ENCODE peak calls at places on chromosomes 12 and 14, in four cellular contexts. V, N, G and S are unnamed samples.

GRCh38 chr12:17216156-17216555 is 610.2 kb upstream of the LMO3 start:
- DNase-seq in V (no peak), N (no peak), G (no peak), S (no peak)

GRCh38 chr14:69055125-69055524 is 76.0 kb upstream of the ACTN1 start:
- DNase-seq in V (no peak), N (no peak), G (peak; percentile 91), S (no peak)

GRCh38 chr14:63361790-63362189 is 43.1 kb upstream of the GPHB5 start:
- DNase-seq in V (no peak), N (no peak), G (no peak), S (no peak)

GRCh38 chr14:86334355-86334754 is 804.4 kb downstream of the FLRT2 start:
- DNase-seq in V (no peak), N (no peak), G (no peak), S (no peak)

GRCh38 chr12:47903927-47904646 is 707 bp downstream of the VDR start:
- DNase-seq in V (no peak), N (peak; percentile 49), G (peak; percentile 77), S (no peak)

GRCh38 chr12:130617219-130617618 is 98.9 kb downstream of the RIMBP2 start:
- DNase-seq in V (no peak), N (no peak), G (no peak), S (no peak)

GRCh38 chr14:76768201-76768656 is 7.0 kb downstream of the VASH1 start:
- DNase-seq in V (no peak), N (no peak), G (no peak), S (no peak)

GRCh38 chr12:3228587-3228986 is 151.4 kb downstream of the TSPAN9 start:
- DNase-seq in V (no peak), N (no peak), G (no peak), S (no peak)

GRCh38 chr14:52844262-52845060 is 53.1 kb upstream of the GNPNAT1 start:
- DNase-seq in V (no peak), N (no peak), G (no peak), S (no peak)

GRCh38 chr14:51283402-51283825 is 43.4 kb downstream of the TMX1 start:
- DNase-seq in V (peak; percentile 74), N (no peak), G (peak; percentile 92), S (no peak)

GRCh38 chr14:39946796-39947195 is 514.6 kb upstream of the FBXO33 start:
- DNase-seq in V (no peak), N (no peak), G (no peak), S (no peak)

GRCh38 chr14:71956920-71957563 is 24.8 kb downstream of the RGS6 start:
- DNase-seq in V (no peak), N (no peak), G (no peak), S (no peak)

GRCh38 chr14:70013269-70013873 is 134.2 kb downstream of the SMOC1 start:
- DNase-seq in V (no peak), N (no peak), G (no peak), S (peak; percentile 72)

GRCh38 chr14:96252323-96253052 is 3.5 kb upstream of the BDKRB1 start:
- DNase-seq in V (no peak), N (no peak), G (no peak), S (no peak)

GRCh38 chr12:116319316-116319715 is 41.8 kb upstream of the MED13L start:
- DNase-seq in V (no peak), N (no peak), G (peak; percentile 53), S (no peak)

GRCh38 chr12:122934722-122935121 is 31.5 kb downstream of the ABCB9 start:
- DNase-seq in V (no peak), N (no peak), G (no peak), S (no peak)
- TF ChIP-seq CTCF in V (no peak), N (no peak), G (no peak), S (no peak)

GRCh38 chr14:45990252-45990651 is 661.3 kb downstream of the RPL10L start:
- DNase-seq in V (no peak), N (no peak), G (no peak), S (no peak)
- TF ChIP-seq CTCF in V (no peak), N (no peak), G (peak; percentile 27), S (peak; percentile 77)

DNA sequence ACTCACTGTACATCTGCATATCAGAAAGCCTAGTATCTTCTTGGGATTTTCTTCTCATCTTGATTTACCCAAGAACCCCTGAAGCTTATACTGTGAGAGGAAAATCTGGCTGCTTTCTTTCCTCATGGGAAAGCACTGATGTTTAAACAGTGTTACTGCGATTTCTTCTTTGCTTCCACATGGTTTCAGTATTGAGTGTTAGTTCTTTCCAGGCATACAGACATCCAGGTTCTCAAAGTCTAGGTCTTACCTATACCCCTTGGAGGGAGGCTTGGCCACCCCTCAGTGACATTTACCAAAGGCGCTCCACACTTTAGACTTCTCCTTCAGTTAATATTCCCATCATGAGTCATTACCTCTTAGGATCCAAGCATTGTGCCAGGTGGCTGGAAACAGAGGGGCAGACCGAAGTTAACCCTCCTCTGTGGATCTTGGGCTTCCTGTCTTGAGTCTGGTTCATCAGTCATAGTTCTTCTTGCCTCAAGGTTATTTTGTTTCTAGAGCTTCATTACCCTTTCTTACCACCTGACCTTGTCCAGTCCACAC is 79.1 kb downstream of the TMEM117 start:
- DNase-seq in V (no peak), N (no peak), G (peak; percentile 1), S (no peak)
- TF ChIP-seq CTCF in V (peak; percentile 50), N (no peak), G (peak; percentile 15), S (no peak)

GRCh38 chr14:20657216-20658211 is 16.0 kb upstream of the OR6S1 start:
- DNase-seq in V (peak; percentile 80), N (no peak), G (no peak), S (no peak)
- TF ChIP-seq CTCF in V (peak; percentile 59), N (no peak), G (no peak), S (no peak)

GRCh38 chr12:122064034-122064777 is 14.3 kb upstream of the MLXIP start:
- DNase-seq in V (no peak), N (peak; percentile 95), G (peak; percentile 97), S (peak; percentile 87)
- TF ChIP-seq CTCF in V (no peak), N (no peak), G (peak; percentile 53), S (peak; percentile 60)

GRCh38 chr12:92059976-92060375 is 85.7 kb downstream of the BTG1 start:
- DNase-seq in V (no peak), N (no peak), G (peak; percentile 80), S (no peak)
- TF ChIP-seq CTCF in V (no peak), N (no peak), G (no peak), S (no peak)

GRCh38 chr14:65282909-65283253 is 129.6 kb upstream of the FUT8 start:
- DNase-seq in V (no peak), N (no peak), G (no peak), S (no peak)

GRCh38 chr14:65290830-65291229 is 121.7 kb upstream of the FUT8 start:
- DNase-seq in V (no peak), N (no peak), G (peak; percentile 62), S (no peak)

GRCh38 chr14:65281991-65282908 is 130.3 kb upstream of the FUT8 start:
- DNase-seq in V (no peak), N (no peak), G (peak; percentile 38), S (no peak)

GRCh38 chr14:65287264-65288131 is 125.0 kb upstream of the FUT8 start:
- DNase-seq in V (no peak), N (no peak), G (no peak), S (no peak)

DNA sequence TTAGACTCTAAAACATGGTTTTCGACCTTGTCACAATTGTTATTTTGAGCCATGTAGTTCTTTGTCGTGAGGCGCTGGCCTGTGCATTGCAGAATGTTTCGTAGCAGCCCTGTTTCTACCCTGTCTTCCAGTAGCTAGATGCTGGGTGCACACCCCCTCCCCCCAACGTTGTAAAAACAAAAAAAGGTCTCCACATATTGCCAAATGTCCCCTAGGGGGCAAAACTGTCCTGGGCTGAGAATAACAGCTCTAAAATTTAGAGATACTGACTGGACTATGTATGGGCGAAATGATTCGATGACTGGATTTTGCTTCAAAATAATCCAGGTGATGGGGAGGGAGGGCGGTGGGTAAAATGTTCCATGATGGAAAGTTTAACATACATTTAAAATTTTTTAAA is 126.1 kb upstream of the FUT8 start:
- DNase-seq in V (no peak), N (no peak), G (peak; percentile 20), S (no peak)
- TF ChIP-seq CTCF in V (no peak), N (no peak), G (peak; percentile 30), S (no peak)

DNA sequence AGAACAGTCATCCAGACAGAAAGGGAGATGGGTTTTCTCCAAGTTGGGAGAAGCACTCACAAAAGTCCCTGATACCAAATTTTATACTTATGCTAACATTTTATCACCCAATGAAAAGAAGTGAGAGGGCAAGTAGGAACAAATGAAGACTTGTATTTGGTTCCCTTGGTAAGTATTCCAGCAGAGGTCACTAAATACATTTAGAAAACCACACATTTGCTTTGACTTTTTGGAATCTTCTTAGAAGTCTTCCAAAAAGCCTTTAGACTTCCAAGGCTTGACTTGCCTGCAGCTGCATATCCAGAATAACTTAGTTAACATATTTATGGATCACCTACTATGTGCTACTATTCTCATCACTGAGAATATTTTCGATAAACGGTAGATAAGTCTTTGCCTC is 3.1 kb upstream of the GYS2 start:
- DNase-seq in V (no peak), N (no peak), G (peak; percentile 66), S (no peak)
- TF ChIP-seq CTCF in V (peak; percentile 24), N (no peak), G (peak; percentile 33), S (no peak)

GRCh38 chr12:12263909-12264308 is 2.9 kb downstream of the LRP6 start:
- DNase-seq in V (no peak), N (no peak), G (no peak), S (no peak)
- TF ChIP-seq CTCF in V (no peak), N (no peak), G (no peak), S (no peak)

DNA sequence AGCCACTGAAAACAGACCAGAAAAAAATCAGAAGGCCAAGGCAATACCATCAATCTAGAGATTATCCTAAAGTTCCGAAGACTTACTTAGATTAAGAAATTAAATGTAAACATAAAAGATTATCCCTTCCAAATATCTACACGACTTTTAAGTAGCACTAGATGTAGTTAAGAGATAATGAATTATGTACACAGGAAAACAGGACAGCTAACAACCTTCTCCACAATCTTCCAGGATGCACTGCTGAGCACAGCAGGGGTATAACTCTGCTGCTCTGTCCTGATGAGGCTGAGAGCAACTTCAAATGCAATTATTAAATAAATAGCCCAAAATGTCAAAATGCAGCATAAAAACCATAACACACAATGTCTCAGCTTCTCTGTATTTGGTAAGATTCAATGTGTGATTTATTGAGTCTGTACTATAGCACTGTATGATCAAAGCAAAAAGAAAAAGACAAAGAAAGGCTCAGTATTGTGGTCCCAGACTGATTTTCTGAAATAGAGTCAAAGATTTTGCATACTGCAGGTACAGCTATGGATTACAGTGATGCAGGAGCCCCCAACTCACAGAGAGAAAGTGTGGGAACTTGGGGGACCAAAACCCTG is 56.9 kb downstream of the TMTC1 start:
- DNase-seq in V (no peak), N (no peak), G (no peak), S (no peak)
- TF ChIP-seq CTCF in V (no peak), N (no peak), G (no peak), S (no peak)